ENCODE peak calls at places on chromosomes 11 and 22, in eight cellular contexts. T is left cardiac atrium; U is activated naive CD8-positive, alpha-beta T cell treated with anti-CD3 and anti-CD28 coated beads, Interleukin-2, amount 10 ng/mL, durations not matched to agents 7 days and 5 days; F is upper lobe of right lung; E is left ventricle myocardium superior; X is right cardiac atrium; O is T-cell; M is foreskin keratinocyte. P is an unnamed sample.

GRCh38 chr22:31726692-31727091 is 23.2 kb downstream of the PRR14L start:
- ATAC-seq in O (no peak), X (peak; percentile 81), U (no peak), F (no peak), M (no peak), T (peak; percentile 55), E (peak; percentile 86), P (no peak)

GRCh38 chr22:39306456-39307361 is 12.7 kb downstream of the RPL3 start:
- ATAC-seq in U (peak; percentile 63), O (peak; percentile 62), F (peak; percentile 57), T (peak; percentile 17), X (no peak), E (peak; percentile 23), M (no peak), P (no peak)

GRCh38 chr22:37442537-37442936 is 15.3 kb upstream of the ELFN2 start:
- ATAC-seq in O (no peak), U (peak; percentile 36), E (no peak), M (no peak), X (no peak), T (no peak), F (peak; percentile 52), P (peak; percentile 73)

GRCh38 chr11:118379497-118379896 is 20.1 kb downstream of the UBE4A start:
- ATAC-seq in U (no peak), O (no peak), F (no peak), X (no peak), T (no peak), E (no peak), M (no peak), P (no peak)

GRCh38 chr11:71451596-71452353 is 1.2 kb upstream of the NADSYN1 start:
- ATAC-seq in T (no peak), E (no peak), F (no peak), M (no peak), O (no peak), X (no peak), U (no peak), P (no peak)

GRCh38 chr11:75313457-75314272 is 37.8 kb downstream of the ARRB1 start:
- ATAC-seq in M (peak; percentile 21), O (no peak), F (peak; percentile 78), E (peak; percentile 70), T (peak; percentile 55), X (peak; percentile 58), U (no peak), P (no peak)

GRCh38 chr11:84740050-84740449 is 887.1 kb downstream of the DLG2 start:
- ATAC-seq in F (no peak), M (no peak), O (no peak), T (no peak), E (no peak), U (no peak), X (no peak), P (no peak)

GRCh38 chr22:19774628-19775027 is 14.1 kb downstream of the TBX1 start:
- ATAC-seq in E (no peak), U (no peak), M (no peak), T (no peak), X (no peak), O (no peak), F (no peak), P (no peak)

GRCh38 chr11:112793416-112793815 is 167.8 kb upstream of the NCAM1 start:
- ATAC-seq in U (no peak), T (no peak), X (no peak), M (no peak), E (no peak), F (no peak), O (no peak), P (no peak)

GRCh38 chr22:27796118-27796517 is 5.4 kb downstream of the MN1 start:
- ATAC-seq in U (no peak), X (no peak), E (no peak), T (no peak), O (no peak), M (no peak), F (no peak), P (no peak)

GRCh38 chr11:9017773-9018172 is 14.0 kb upstream of the NRIP3 start:
- ATAC-seq in T (peak; percentile 79), M (no peak), E (peak; percentile 90), O (no peak), U (no peak), F (peak; percentile 87), X (peak; percentile 89), P (no peak)

GRCh38 chr11:2301631-2302272 is at the start of the genes C11orf21 and TSPAN32:
- ATAC-seq in U (peak; percentile 59), O (peak; percentile 67), E (peak; percentile 43), X (peak; percentile 9), M (no peak), F (peak; percentile 69), T (peak; percentile 13), P (no peak)

GRCh38 chr11:1952806-1953482 is 5.8 kb downstream of the MRPL23 start:
- ATAC-seq in M (no peak), O (no peak), F (no peak), T (no peak), E (no peak), U (no peak), X (no peak), P (no peak)

GRCh38 chr22:35317680-35318290 is 18.1 kb downstream of the TOM1 start:
- ATAC-seq in O (no peak), X (no peak), F (no peak), M (no peak), U (no peak), E (no peak), T (no peak), P (no peak)

GRCh38 chr22:19446603-19447387 is 716 bp downstream of the C22orf39 start:
- ATAC-seq in U (no peak), F (peak; percentile 11), M (no peak), X (peak; percentile 4), O (no peak), T (peak; percentile 3), E (peak; percentile 2), P (peak; percentile 21)

GRCh38 chr11:3087373-3087772 is 30.1 kb upstream of the CARS1 start:
- ATAC-seq in U (no peak), E (no peak), F (no peak), O (no peak), T (no peak), M (no peak), X (no peak), P (no peak)

GRCh38 chr11:67160872-67161783 is 42.1 kb downstream of the KDM2A start:
- ATAC-seq in E (no peak), T (no peak), X (no peak), M (no peak), F (no peak), O (no peak), U (no peak), P (peak; percentile 47)

GRCh38 chr22:36379593-36380361 is 8.0 kb downstream of the MYH9 start:
- ATAC-seq in F (no peak), O (peak; percentile 73), E (peak; percentile 6), T (no peak), X (peak; percentile 21), U (peak; percentile 62), M (peak; percentile 32), P (peak; percentile 4)

P was measured in SK-N-SH treated with all-trans-retinoic acid at 6 μM for 48 hours.